ENCODE peak calls at places on chromosomes 7 and 10, in six cellular contexts. One of them, this sample, is unnamed.

GRCh38 chr7:158957507-158957900 is 101.1 kb downstream of the DYNC2I1 start:
- DNase-seq in testis: no peak
- DNase-seq in OCI-LY7: no peak
- DNase-seq in neural progenitor cell: no peak
- DNase-seq in thoracic aorta: no peak
- DNase-seq in ovary: no peak
- DNase-seq in this sample: no peak

GRCh38 chr7:1255817-1256340 is 23.2 kb downstream of the UNCX start:
- DNase-seq in OCI-LY7: no peak
- DNase-seq in neural progenitor cell: no peak
- DNase-seq in ovary: no peak
- DNase-seq in thoracic aorta: no peak
- DNase-seq in testis: no peak
- DNase-seq in this sample: no peak

GRCh38 chr10:94172332-94172731 is 178.6 kb downstream of the PLCE1 start:
- DNase-seq in thoracic aorta: no peak
- DNase-seq in neural progenitor cell: no peak
- DNase-seq in testis: no peak
- DNase-seq in OCI-LY7: no peak
- DNase-seq in ovary: no peak
- DNase-seq in this sample: no peak

GRCh38 chr7:5424689-5425506 is 1.3 kb upstream of the TNRC18 start:
- DNase-seq in OCI-LY7: no peak
- DNase-seq in ovary: peak; percentile 77
- DNase-seq in testis: peak; percentile 52
- DNase-seq in neural progenitor cell: peak; percentile 60
- DNase-seq in thoracic aorta: no peak
- DNase-seq in this sample: peak; percentile 82

GRCh38 chr10:132411561-132412253 is 14.7 kb downstream of the PWWP2B start:
- DNase-seq in OCI-LY7: no peak
- DNase-seq in thoracic aorta: no peak
- DNase-seq in ovary: peak; percentile 62
- DNase-seq in neural progenitor cell: no peak
- DNase-seq in testis: peak; percentile 70
- DNase-seq in this sample: no peak

GRCh38 chr7:33076737-33077136 is 14.2 kb upstream of the NT5C3A start:
- DNase-seq in ovary: no peak
- DNase-seq in neural progenitor cell: no peak
- DNase-seq in testis: no peak
- DNase-seq in thoracic aorta: no peak
- DNase-seq in OCI-LY7: no peak
- DNase-seq in this sample: no peak

GRCh38 chr10:29257106-29257783 is 31.6 kb upstream of the LYZL1 start:
- DNase-seq in testis: peak; percentile 88
- DNase-seq in OCI-LY7: no peak
- DNase-seq in neural progenitor cell: no peak
- DNase-seq in ovary: peak; percentile 77
- DNase-seq in thoracic aorta: peak; percentile 9
- DNase-seq in this sample: peak; percentile 83

GRCh38 chr7:138449580-138449979 is 10.5 kb upstream of the TRIM24 start:
- DNase-seq in neural progenitor cell: peak; percentile 36
- DNase-seq in thoracic aorta: no peak
- DNase-seq in OCI-LY7: peak; percentile 40
- DNase-seq in testis: peak; percentile 36
- DNase-seq in ovary: no peak
- DNase-seq in this sample: no peak

GRCh38 chr10:26214004-26214403 is 2.6 kb upstream of the GAD2 start:
- DNase-seq in thoracic aorta: no peak
- DNase-seq in ovary: no peak
- DNase-seq in neural progenitor cell: peak; percentile 86
- DNase-seq in OCI-LY7: no peak
- DNase-seq in testis: no peak
- DNase-seq in this sample: no peak

GRCh38 chr7:158142657-158143056 is 445.0 kb downstream of the PTPRN2 start:
- DNase-seq in ovary: no peak
- DNase-seq in neural progenitor cell: no peak
- DNase-seq in testis: no peak
- DNase-seq in OCI-LY7: no peak
- DNase-seq in thoracic aorta: no peak
- DNase-seq in this sample: no peak

GRCh38 chr10:124521429-124521871 is 59.8 kb downstream of the LHPP start:
- DNase-seq in testis: peak; percentile 75
- DNase-seq in OCI-LY7: no peak
- DNase-seq in neural progenitor cell: peak; percentile 1
- DNase-seq in ovary: no peak
- DNase-seq in thoracic aorta: peak; percentile 20
- DNase-seq in this sample: no peak

GRCh38 chr10:124995605-124996004 is 53.7 kb downstream of the ZRANB1 start:
- DNase-seq in OCI-LY7: no peak
- DNase-seq in ovary: no peak
- DNase-seq in neural progenitor cell: no peak
- DNase-seq in testis: peak; percentile 14
- DNase-seq in thoracic aorta: no peak
- DNase-seq in this sample: peak; percentile 61

GRCh38 chr7:133197972-133198544 is 54.8 kb upstream of the EXOC4 start:
- DNase-seq in testis: no peak
- DNase-seq in OCI-LY7: no peak
- DNase-seq in neural progenitor cell: no peak
- DNase-seq in thoracic aorta: no peak
- DNase-seq in ovary: no peak
- DNase-seq in this sample: no peak

GRCh38 chr10:121999301-121999700 is 10.3 kb downstream of the TACC2 start:
- DNase-seq in testis: no peak
- DNase-seq in thoracic aorta: no peak
- DNase-seq in OCI-LY7: no peak
- DNase-seq in neural progenitor cell: no peak
- DNase-seq in ovary: no peak
- DNase-seq in this sample: no peak

GRCh38 chr7:6117533-6117932 is 86.4 kb downstream of the ANKRD61 start:
- DNase-seq in ovary: no peak
- DNase-seq in testis: no peak
- DNase-seq in neural progenitor cell: no peak
- DNase-seq in thoracic aorta: no peak
- DNase-seq in OCI-LY7: no peak
- DNase-seq in this sample: no peak

GRCh38 chr10:128375171-128375570 is 248.9 kb upstream of the MKI67 start:
- DNase-seq in neural progenitor cell: no peak
- DNase-seq in OCI-LY7: no peak
- DNase-seq in testis: peak; percentile 69
- DNase-seq in ovary: no peak
- DNase-seq in thoracic aorta: no peak
- DNase-seq in this sample: no peak

GRCh38 chr7:115840702-115841101 is 189.9 kb downstream of the TFEC start:
- DNase-seq in neural progenitor cell: no peak
- DNase-seq in ovary: no peak
- DNase-seq in thoracic aorta: no peak
- DNase-seq in testis: no peak
- DNase-seq in OCI-LY7: no peak
- DNase-seq in this sample: no peak

GRCh38 chr10:76308946-76309529 is 877.6 kb downstream of the LRMDA start:
- DNase-seq in neural progenitor cell: peak; percentile 85
- DNase-seq in thoracic aorta: no peak
- DNase-seq in OCI-LY7: no peak
- DNase-seq in testis: no peak
- DNase-seq in ovary: no peak
- DNase-seq in this sample: no peak

DNA sequence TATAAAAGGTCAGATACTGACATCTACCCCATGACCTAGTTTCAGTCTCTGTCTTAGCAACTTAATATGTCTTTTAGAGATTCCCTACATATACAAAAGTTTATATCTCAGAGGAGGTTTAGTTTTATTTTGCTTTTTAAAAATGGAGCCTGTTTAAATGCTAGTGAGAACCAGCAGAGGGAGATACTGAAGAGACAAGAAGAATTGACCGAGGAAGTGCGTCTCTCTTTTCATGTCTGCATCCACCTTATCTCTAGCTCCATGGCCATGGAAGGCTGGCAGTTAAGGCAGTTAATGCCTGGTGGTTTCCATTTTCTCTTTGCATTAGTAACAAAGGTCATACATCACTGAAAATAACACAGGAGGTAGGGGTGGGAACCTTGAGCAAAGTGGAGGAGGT is 10.7 kb downstream of the SUV39H2 start:
- DNase-seq in thoracic aorta: no peak
- DNase-seq in ovary: no peak
- DNase-seq in OCI-LY7: no peak
- DNase-seq in testis: no peak
- DNase-seq in neural progenitor cell: no peak
- DNase-seq in this sample: no peak
- TF ChIP-seq CTCF in thoracic aorta: no peak
- TF ChIP-seq CTCF in ovary: no peak
- TF ChIP-seq CTCF in OCI-LY7: peak; percentile 63
- TF ChIP-seq CTCF in testis: no peak
- TF ChIP-seq CTCF in neural progenitor cell: peak; percentile 42
- TF ChIP-seq CTCF in this sample: no peak

GRCh38 chr7:55524558-55525310 is 47.6 kb downstream of the VOPP1 start:
- DNase-seq in thoracic aorta: no peak
- DNase-seq in OCI-LY7: no peak
- DNase-seq in neural progenitor cell: no peak
- DNase-seq in ovary: no peak
- DNase-seq in testis: no peak
- DNase-seq in this sample: no peak

GRCh38 chr7:55521543-55522267 is 50.6 kb downstream of the VOPP1 start:
- DNase-seq in neural progenitor cell: no peak
- DNase-seq in thoracic aorta: no peak
- DNase-seq in ovary: no peak
- DNase-seq in OCI-LY7: no peak
- DNase-seq in testis: no peak
- DNase-seq in this sample: no peak

GRCh38 chr7:55520426-55521140 is 51.7 kb downstream of the VOPP1 start:
- DNase-seq in OCI-LY7: no peak
- DNase-seq in testis: no peak
- DNase-seq in neural progenitor cell: no peak
- DNase-seq in thoracic aorta: no peak
- DNase-seq in ovary: no peak
- DNase-seq in this sample: no peak

GRCh38 chr7:55523366-55523765 is 48.9 kb downstream of the VOPP1 start:
- DNase-seq in ovary: no peak
- DNase-seq in thoracic aorta: no peak
- DNase-seq in neural progenitor cell: no peak
- DNase-seq in OCI-LY7: no peak
- DNase-seq in testis: no peak
- DNase-seq in this sample: no peak

DNA sequence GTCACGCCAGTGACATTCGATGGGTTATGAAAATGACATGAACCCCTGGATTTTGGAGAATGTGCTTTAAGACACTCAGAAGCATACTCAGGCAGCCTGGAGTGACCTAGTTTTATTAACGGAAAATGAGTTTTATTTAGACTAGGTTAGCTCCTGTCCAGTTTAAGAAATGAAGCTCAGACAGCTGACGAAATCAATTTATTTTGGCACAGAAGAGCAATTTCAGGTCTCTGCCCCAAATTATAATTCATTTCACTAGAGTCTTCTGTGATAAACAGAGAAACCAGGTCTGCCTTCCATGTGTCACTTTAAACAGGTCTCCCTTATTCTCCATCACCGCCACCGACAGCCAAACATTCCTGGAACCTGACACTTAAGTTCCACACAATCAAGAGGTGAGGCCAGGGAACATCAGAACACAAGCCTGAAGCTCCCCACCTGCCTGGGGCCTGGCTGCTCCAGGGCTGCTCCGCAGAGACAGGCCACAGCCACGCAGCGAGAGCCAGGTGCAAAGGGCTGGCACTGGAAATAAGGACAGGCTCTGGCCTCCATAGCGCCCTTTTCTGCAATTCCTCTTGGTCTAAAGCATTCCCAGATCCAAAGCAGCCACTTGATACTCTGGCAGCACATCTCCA is 49.9 kb downstream of the VOPP1 start:
- DNase-seq in neural progenitor cell: no peak
- DNase-seq in ovary: no peak
- DNase-seq in testis: no peak
- DNase-seq in OCI-LY7: no peak
- DNase-seq in thoracic aorta: no peak
- DNase-seq in this sample: no peak
- H3K27ac ChIP-seq in neural progenitor cell: no peak overlapping the region
- H3K27ac ChIP-seq in ovary: no peak overlapping the region
- H3K27ac ChIP-seq in testis: no peak overlapping the region
- H3K27ac ChIP-seq in OCI-LY7: no peak overlapping the region
- H3K27ac ChIP-seq in thoracic aorta: peak overlapping the region; percentile 62
- H3K27ac ChIP-seq in this sample: peak overlapping the region; percentile 59

DNA sequence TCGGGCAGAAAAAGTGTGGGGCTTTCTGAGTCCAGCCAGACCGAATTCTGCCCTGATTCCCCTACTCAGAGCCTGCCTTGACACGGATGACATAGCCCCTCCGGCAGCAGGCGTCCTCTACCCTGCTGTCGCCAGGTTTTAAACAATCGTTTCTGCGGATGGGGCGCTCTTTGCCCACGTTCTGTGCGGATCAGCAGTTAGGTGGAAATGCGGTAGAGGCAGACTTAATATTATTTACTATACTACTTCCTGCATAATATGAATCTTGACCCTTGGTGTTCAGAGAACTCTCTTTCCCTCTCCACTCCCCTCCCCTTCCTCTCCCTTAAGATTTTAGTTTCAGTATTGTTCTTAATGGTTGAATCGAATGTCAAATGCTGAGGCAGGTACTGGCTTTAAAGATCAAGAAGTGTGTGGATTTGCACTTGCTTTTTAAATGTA is 2.4 kb downstream of the GATA3 start:
- DNase-seq in testis: no peak
- DNase-seq in thoracic aorta: no peak
- DNase-seq in OCI-LY7: peak; percentile 30
- DNase-seq in neural progenitor cell: peak; percentile 46
- DNase-seq in ovary: no peak
- DNase-seq in this sample: no peak
- H3K4me3 ChIP-seq in testis: no peak overlapping the region
- H3K4me3 ChIP-seq in thoracic aorta: peak overlapping the region; percentile 68
- H3K4me3 ChIP-seq in OCI-LY7: no peak overlapping the region
- H3K4me3 ChIP-seq in neural progenitor cell: no peak overlapping the region
- H3K4me3 ChIP-seq in ovary: no peak overlapping the region
- H3K4me3 ChIP-seq in this sample: peak overlapping the region; percentile 66

DNA sequence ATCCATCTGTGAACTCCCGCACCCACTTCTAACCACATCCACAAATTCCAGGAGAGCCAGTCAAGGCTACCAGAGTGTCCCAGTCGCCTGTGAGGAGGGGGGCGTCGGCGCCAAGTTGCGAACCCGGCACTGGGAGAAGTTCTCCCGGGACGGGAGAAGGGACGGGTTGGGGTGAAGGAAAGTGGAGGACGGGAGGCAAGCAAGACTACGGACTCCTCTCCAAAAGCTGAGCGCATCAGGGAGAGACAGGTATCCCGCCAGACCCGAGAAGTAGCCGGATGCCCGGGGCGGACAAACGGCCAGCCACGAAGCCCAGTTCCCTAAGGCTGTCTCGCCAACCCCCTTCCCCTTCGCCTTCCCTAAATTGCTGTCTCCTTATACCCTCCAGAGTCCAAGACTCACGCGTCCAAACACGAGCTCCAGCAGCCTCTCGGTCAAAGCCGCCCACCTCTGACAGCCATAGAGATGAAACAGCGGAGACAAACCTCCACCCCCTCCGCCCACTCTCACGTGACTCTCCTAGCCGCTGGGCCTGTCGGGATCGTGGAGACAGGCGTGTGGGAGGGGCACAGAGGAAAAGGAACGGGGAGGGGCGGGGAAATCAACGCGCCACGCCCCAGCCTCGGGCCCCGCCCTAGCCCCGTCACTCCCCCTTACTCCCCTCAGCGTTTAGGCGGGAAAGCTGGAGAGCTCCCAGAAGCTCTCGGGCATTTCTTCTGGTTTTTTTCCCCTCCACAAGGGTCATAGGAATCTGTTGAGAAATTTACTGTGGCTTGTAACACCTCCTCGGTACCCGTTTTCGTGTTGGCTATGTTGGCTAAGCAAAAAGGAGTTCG is at the start of gene MICU1:
- DNase-seq in thoracic aorta: peak; percentile 94
- DNase-seq in ovary: peak; percentile 96
- DNase-seq in testis: peak; percentile 99
- DNase-seq in OCI-LY7: peak; percentile 96
- DNase-seq in neural progenitor cell: peak; percentile 97
- DNase-seq in this sample: peak; percentile 98
- TF ChIP-seq CTCF in thoracic aorta: no peak
- TF ChIP-seq CTCF in ovary: no peak
- TF ChIP-seq CTCF in testis: no peak
- TF ChIP-seq CTCF in OCI-LY7: no peak
- TF ChIP-seq CTCF in neural progenitor cell: no peak
- TF ChIP-seq CTCF in this sample: no peak

This sample was measured in ascending aorta.